ENCODE peak calls at places on chromosomes 5 and 9, in five cellular contexts. One of them, this sample, is unnamed.

GRCh38 chr5:91591076-91591475 is 208.0 kb upstream of the ARRDC3 start:
- DNase-seq in heart right ventricle: no peak
- DNase-seq in iris pigment epithelial cell: no peak
- DNase-seq in effector CD4-positive, alpha-beta T cell: no peak
- DNase-seq in mesenteric fat pad: no peak
- DNase-seq in this sample: no peak

GRCh38 chr9:109776391-109776790 is 3.6 kb upstream of the PALM2AKAP2 start:
- DNase-seq in heart right ventricle: no peak
- DNase-seq in iris pigment epithelial cell: no peak
- DNase-seq in effector CD4-positive, alpha-beta T cell: no peak
- DNase-seq in mesenteric fat pad: no peak
- DNase-seq in this sample: no peak

GRCh38 chr5:126984632-126985031 is 45.7 kb downstream of the MARCHF3 start:
- DNase-seq in heart right ventricle: no peak
- DNase-seq in iris pigment epithelial cell: no peak
- DNase-seq in effector CD4-positive, alpha-beta T cell: no peak
- DNase-seq in mesenteric fat pad: no peak
- DNase-seq in this sample: no peak

GRCh38 chr5:126119894-126120442 is 303.2 kb upstream of the GRAMD2B start:
- DNase-seq in heart right ventricle: no peak
- DNase-seq in iris pigment epithelial cell: peak
- DNase-seq in effector CD4-positive, alpha-beta T cell: no peak
- DNase-seq in mesenteric fat pad: no peak
- DNase-seq in this sample: no peak

GRCh38 chr5:143913008-143913752 is 101.2 kb downstream of the HMHB1 start:
- DNase-seq in heart right ventricle: no peak
- DNase-seq in iris pigment epithelial cell: peak
- DNase-seq in effector CD4-positive, alpha-beta T cell: no peak
- DNase-seq in mesenteric fat pad: no peak
- DNase-seq in this sample: no peak

GRCh38 chr9:123150708-123151503 is 117.4 kb downstream of the GPR21 start:
- DNase-seq in heart right ventricle: no peak
- DNase-seq in iris pigment epithelial cell: peak
- DNase-seq in effector CD4-positive, alpha-beta T cell: no peak
- DNase-seq in mesenteric fat pad: no peak
- DNase-seq in this sample: no peak

GRCh38 chr9:84146893-84147705 is 166.5 kb downstream of the RMI1 start:
- DNase-seq in heart right ventricle: no peak
- DNase-seq in iris pigment epithelial cell: no peak
- DNase-seq in effector CD4-positive, alpha-beta T cell: no peak
- DNase-seq in mesenteric fat pad: no peak
- DNase-seq in this sample: no peak

GRCh38 chr5:38660194-38660668 is 103.8 kb upstream of the LIFR start:
- DNase-seq in heart right ventricle: peak
- DNase-seq in iris pigment epithelial cell: no peak
- DNase-seq in effector CD4-positive, alpha-beta T cell: no peak
- DNase-seq in mesenteric fat pad: no peak
- DNase-seq in this sample: no peak

GRCh38 chr5:133423031-133423617 is 189.2 kb downstream of the FSTL4 start:
- DNase-seq in heart right ventricle: no peak
- DNase-seq in iris pigment epithelial cell: no peak
- DNase-seq in effector CD4-positive, alpha-beta T cell: no peak
- DNase-seq in mesenteric fat pad: no peak
- DNase-seq in this sample: no peak

GRCh38 chr9:99400184-99400731 is 178.2 kb downstream of the SEC61B start:
- DNase-seq in heart right ventricle: peak
- DNase-seq in iris pigment epithelial cell: no peak
- DNase-seq in effector CD4-positive, alpha-beta T cell: no peak
- DNase-seq in mesenteric fat pad: no peak
- DNase-seq in this sample: peak

GRCh38 chr5:76608833-76609232 is 14.4 kb downstream of the F2RL2 start:
- DNase-seq in heart right ventricle: no peak
- DNase-seq in iris pigment epithelial cell: peak
- DNase-seq in effector CD4-positive, alpha-beta T cell: no peak
- DNase-seq in mesenteric fat pad: no peak
- DNase-seq in this sample: no peak

This sample was measured in posterior vena cava.